ENCODE peak calls at places on chromosome 16, in five cellular contexts. N is EH, K is G401, L is immature natural killer cell, S is skeletal muscle cell. C is an unnamed sample.

GRCh38 chr16:24463196-24463945 is 76.0 kb upstream of the RBBP6 start:
- DNase-seq in N (no peak), K (no peak), L (no peak), S (no peak), C (no peak)

GRCh38 chr16:13552062-13552959 is 367.6 kb upstream of the ERCC4 start:
- DNase-seq in N (no peak), K (no peak), L (no peak), S (no peak), C (no peak)

GRCh38 chr16:46916980-46917379 is 32.8 kb downstream of the GPT2 start:
- DNase-seq in N (peak), K (no peak), L (no peak), S (no peak), C (no peak)

GRCh38 chr16:23248261-23249194 is 53.6 kb upstream of the SCNN1B start:
- DNase-seq in N (peak), K (no peak), L (no peak), S (no peak), C (no peak)

GRCh38 chr16:50371936-50372595 is 3.3 kb upstream of the BRD7 start:
- DNase-seq in N (peak), K (peak), L (no peak), S (no peak), C (no peak)

GRCh38 chr16:30521873-30522641 is 4.3 kb downstream of the ZNF768 start:
- DNase-seq in N (no peak), K (no peak), L (no peak), S (no peak), C (no peak)

GRCh38 chr16:65121870-65122723 is at the start of gene CDH11:
- DNase-seq in N (peak), K (peak), L (no peak), S (peak), C (no peak)

GRCh38 chr16:84109598-84110325 is 7.0 kb downstream of the MBTPS1 start:
- DNase-seq in N (no peak), K (peak), L (no peak), S (no peak), C (no peak)

GRCh38 chr16:87724490-87725291 is 41.1 kb downstream of the KLHDC4 start:
- DNase-seq in N (no peak), K (no peak), L (peak), S (no peak), C (no peak)

GRCh38 chr16:50146479-50147435 is 6.3 kb upstream of the TENT4B start:
- DNase-seq in N (peak), K (no peak), L (no peak), S (no peak), C (no peak)

GRCh38 chr16:535446-536405 is 8.2 kb downstream of the CAPN15 start:
- DNase-seq in N (peak), K (no peak), L (no peak), S (no peak), C (no peak)

GRCh38 chr16:87723224-87723619 is 42.6 kb downstream of the KLHDC4 start:
- DNase-seq in N (peak), K (peak), L (peak), S (peak), C (no peak)

GRCh38 chr16:80993293-80993691 is 13.4 kb downstream of the CMC2 start:
- DNase-seq in N (peak), K (no peak), L (no peak), S (peak), C (no peak)

GRCh38 chr16:55045329-55046145 is 114.9 kb downstream of the IRX5 start:
- DNase-seq in N (no peak), K (no peak), L (no peak), S (no peak), C (no peak)

GRCh38 chr16:5024632-5025031 is 9.1 kb downstream of the NAGPA start:
- DNase-seq in N (no peak), K (peak), L (no peak), S (no peak), C (no peak)

GRCh38 chr16:51982715-51983680 is 563.9 kb downstream of the TOX3 start:
- DNase-seq in N (peak), K (peak), L (no peak), S (peak), C (peak)

GRCh38 chr16:66427036-66427446 is at the start of gene BEAN1:
- DNase-seq in N (peak), K (no peak), L (no peak), S (no peak), C (no peak)

GRCh38 chr16:27722892-27723450 is 173.0 kb downstream of the KATNIP start:
- DNase-seq in N (no peak), K (no peak), L (peak), S (no peak), C (no peak)

GRCh38 chr16:85057212-85057889 is 29.8 kb downstream of the KIAA0513 start:
- DNase-seq in N (no peak), K (peak), L (no peak), S (no peak), C (no peak)

C was measured in GM12864.